ENCODE peak calls at places on chromosomes 13 and 19, in ten cellular contexts. One of them, this sample, is unnamed.

GRCh38 chr13:99314640-99315176 is 7.5 kb upstream of the GPR183 start:
- DNase-seq in lower leg skin: no peak
- DNase-seq in heart left ventricle: no peak
- DNase-seq in bronchial epithelial cell: no peak
- DNase-seq in suprapubic skin: no peak
- DNase-seq in choroid plexus epithelial cell: peak; percentile 83
- DNase-seq in neural progenitor cell: no peak
- DNase-seq in Peyer's patch: peak; percentile 70
- DNase-seq in mammary epithelial cell: no peak
- DNase-seq in HFFc6: peak; percentile 25
- DNase-seq in this sample: no peak

GRCh38 chr13:113203507-113204377 is 4.7 kb downstream of the PCID2 start:
- DNase-seq in suprapubic skin: no peak
- DNase-seq in choroid plexus epithelial cell: no peak
- DNase-seq in HFFc6: no peak
- DNase-seq in bronchial epithelial cell: no peak
- DNase-seq in heart left ventricle: peak; percentile 85
- DNase-seq in mammary epithelial cell: no peak
- DNase-seq in neural progenitor cell: no peak
- DNase-seq in Peyer's patch: no peak
- DNase-seq in lower leg skin: no peak
- DNase-seq in this sample: no peak

GRCh38 chr13:99353836-99354235 is 46.6 kb upstream of the GPR183 start:
- DNase-seq in bronchial epithelial cell: no peak
- DNase-seq in suprapubic skin: no peak
- DNase-seq in choroid plexus epithelial cell: peak; percentile 25
- DNase-seq in HFFc6: peak; percentile 46
- DNase-seq in mammary epithelial cell: no peak
- DNase-seq in heart left ventricle: no peak
- DNase-seq in neural progenitor cell: no peak
- DNase-seq in Peyer's patch: no peak
- DNase-seq in lower leg skin: peak; percentile 11
- DNase-seq in this sample: no peak

GRCh38 chr13:21123956-21124355 is 52.4 kb downstream of the SKA3 start:
- DNase-seq in mammary epithelial cell: no peak
- DNase-seq in bronchial epithelial cell: no peak
- DNase-seq in HFFc6: no peak
- DNase-seq in Peyer's patch: no peak
- DNase-seq in lower leg skin: no peak
- DNase-seq in neural progenitor cell: no peak
- DNase-seq in choroid plexus epithelial cell: no peak
- DNase-seq in heart left ventricle: no peak
- DNase-seq in suprapubic skin: peak; percentile 18
- DNase-seq in this sample: no peak

GRCh38 chr13:99656843-99657506 is 155.7 kb downstream of the TM9SF2 start:
- DNase-seq in choroid plexus epithelial cell: peak; percentile 22
- DNase-seq in lower leg skin: no peak
- DNase-seq in mammary epithelial cell: no peak
- DNase-seq in neural progenitor cell: peak; percentile 27
- DNase-seq in bronchial epithelial cell: no peak
- DNase-seq in suprapubic skin: no peak
- DNase-seq in HFFc6: no peak
- DNase-seq in Peyer's patch: no peak
- DNase-seq in heart left ventricle: no peak
- DNase-seq in this sample: no peak

GRCh38 chr13:100497394-100497793 is 91.2 kb downstream of the GGACT start:
- DNase-seq in lower leg skin: no peak
- DNase-seq in HFFc6: peak; percentile 12
- DNase-seq in Peyer's patch: no peak
- DNase-seq in neural progenitor cell: no peak
- DNase-seq in mammary epithelial cell: no peak
- DNase-seq in heart left ventricle: no peak
- DNase-seq in choroid plexus epithelial cell: peak; percentile 87
- DNase-seq in bronchial epithelial cell: peak; percentile 13
- DNase-seq in suprapubic skin: no peak
- DNase-seq in this sample: no peak

GRCh38 chr19:50556236-50557008 is 11.8 kb downstream of the LRRC4B start:
- DNase-seq in lower leg skin: peak; percentile 25
- DNase-seq in suprapubic skin: peak; percentile 75
- DNase-seq in neural progenitor cell: peak; percentile 95
- DNase-seq in choroid plexus epithelial cell: peak; percentile 67
- DNase-seq in Peyer's patch: peak; percentile 82
- DNase-seq in heart left ventricle: peak; percentile 87
- DNase-seq in mammary epithelial cell: peak; percentile 16
- DNase-seq in HFFc6: peak; percentile 55
- DNase-seq in bronchial epithelial cell: peak; percentile 3
- DNase-seq in this sample: peak; percentile 73

GRCh38 chr13:112248406-112248760 is 127.8 kb upstream of the SPACA7 start:
- DNase-seq in mammary epithelial cell: no peak
- DNase-seq in suprapubic skin: no peak
- DNase-seq in Peyer's patch: no peak
- DNase-seq in neural progenitor cell: no peak
- DNase-seq in bronchial epithelial cell: no peak
- DNase-seq in heart left ventricle: no peak
- DNase-seq in choroid plexus epithelial cell: no peak
- DNase-seq in HFFc6: no peak
- DNase-seq in lower leg skin: no peak
- DNase-seq in this sample: no peak

GRCh38 chr19:50501186-50501567 is 9.8 kb downstream of the JOSD2 start:
- DNase-seq in Peyer's patch: no peak
- DNase-seq in HFFc6: no peak
- DNase-seq in neural progenitor cell: no peak
- DNase-seq in mammary epithelial cell: no peak
- DNase-seq in lower leg skin: no peak
- DNase-seq in bronchial epithelial cell: no peak
- DNase-seq in heart left ventricle: peak; percentile 68
- DNase-seq in suprapubic skin: no peak
- DNase-seq in choroid plexus epithelial cell: no peak
- DNase-seq in this sample: no peak

GRCh38 chr19:56705939-56706338 is 34.4 kb upstream of the ZNF835 start:
- DNase-seq in HFFc6: no peak
- DNase-seq in suprapubic skin: no peak
- DNase-seq in mammary epithelial cell: no peak
- DNase-seq in neural progenitor cell: no peak
- DNase-seq in choroid plexus epithelial cell: no peak
- DNase-seq in Peyer's patch: no peak
- DNase-seq in bronchial epithelial cell: no peak
- DNase-seq in lower leg skin: no peak
- DNase-seq in heart left ventricle: no peak
- DNase-seq in this sample: no peak

GRCh38 chr13:112859817-112860190 is 109.2 kb upstream of the MCF2L start:
- DNase-seq in suprapubic skin: no peak
- DNase-seq in heart left ventricle: no peak
- DNase-seq in bronchial epithelial cell: peak; percentile 39
- DNase-seq in mammary epithelial cell: no peak
- DNase-seq in neural progenitor cell: no peak
- DNase-seq in HFFc6: no peak
- DNase-seq in lower leg skin: no peak
- DNase-seq in Peyer's patch: peak; percentile 70
- DNase-seq in choroid plexus epithelial cell: peak; percentile 70
- DNase-seq in this sample: no peak

GRCh38 chr13:42969558-42970172 is 22.4 kb downstream of the EPSTI1 start:
- DNase-seq in mammary epithelial cell: peak; percentile 40
- DNase-seq in HFFc6: peak; percentile 68
- DNase-seq in heart left ventricle: peak; percentile 86
- DNase-seq in choroid plexus epithelial cell: peak; percentile 87
- DNase-seq in lower leg skin: peak; percentile 64
- DNase-seq in Peyer's patch: peak; percentile 94
- DNase-seq in bronchial epithelial cell: peak; percentile 52
- DNase-seq in suprapubic skin: peak; percentile 86
- DNase-seq in neural progenitor cell: peak; percentile 89
- DNase-seq in this sample: peak; percentile 60

GRCh38 chr13:51834581-51835158 is 10.3 kb downstream of the TMEM272 start:
- DNase-seq in suprapubic skin: no peak
- DNase-seq in mammary epithelial cell: no peak
- DNase-seq in lower leg skin: no peak
- DNase-seq in heart left ventricle: no peak
- DNase-seq in bronchial epithelial cell: no peak
- DNase-seq in neural progenitor cell: peak; percentile 18
- DNase-seq in choroid plexus epithelial cell: no peak
- DNase-seq in HFFc6: no peak
- DNase-seq in Peyer's patch: no peak
- DNase-seq in this sample: no peak

GRCh38 chr13:40375522-40376171 is 290.8 kb downstream of the FOXO1 start:
- DNase-seq in heart left ventricle: peak; percentile 67
- DNase-seq in choroid plexus epithelial cell: no peak
- DNase-seq in Peyer's patch: no peak
- DNase-seq in mammary epithelial cell: no peak
- DNase-seq in neural progenitor cell: no peak
- DNase-seq in HFFc6: no peak
- DNase-seq in suprapubic skin: no peak
- DNase-seq in lower leg skin: no peak
- DNase-seq in bronchial epithelial cell: no peak
- DNase-seq in this sample: no peak

GRCh38 chr13:25930655-25931054 is 121.2 kb downstream of the SHISA2 start:
- DNase-seq in heart left ventricle: no peak
- DNase-seq in HFFc6: no peak
- DNase-seq in choroid plexus epithelial cell: no peak
- DNase-seq in Peyer's patch: no peak
- DNase-seq in lower leg skin: no peak
- DNase-seq in suprapubic skin: no peak
- DNase-seq in neural progenitor cell: peak; percentile 23
- DNase-seq in bronchial epithelial cell: no peak
- DNase-seq in mammary epithelial cell: no peak
- DNase-seq in this sample: no peak

GRCh38 chr19:36032251-36033104 is at the start of gene CLIP3:
- DNase-seq in neural progenitor cell: peak; percentile 91
- DNase-seq in HFFc6: peak; percentile 44
- DNase-seq in bronchial epithelial cell: no peak
- DNase-seq in lower leg skin: no peak
- DNase-seq in Peyer's patch: peak; percentile 57
- DNase-seq in suprapubic skin: peak; percentile 78
- DNase-seq in mammary epithelial cell: no peak
- DNase-seq in choroid plexus epithelial cell: peak; percentile 71
- DNase-seq in heart left ventricle: peak; percentile 72
- DNase-seq in this sample: no peak

GRCh38 chr19:42553292-42554045 is 25.2 kb upstream of the CEACAM1 start:
- DNase-seq in lower leg skin: no peak
- DNase-seq in suprapubic skin: no peak
- DNase-seq in mammary epithelial cell: peak; percentile 73
- DNase-seq in bronchial epithelial cell: peak; percentile 20
- DNase-seq in choroid plexus epithelial cell: peak; percentile 93
- DNase-seq in Peyer's patch: no peak
- DNase-seq in neural progenitor cell: no peak
- DNase-seq in HFFc6: peak; percentile 79
- DNase-seq in heart left ventricle: peak; percentile 60
- DNase-seq in this sample: no peak

GRCh38 chr19:57099199-57099661 is 20.6 kb upstream of the USP29 start:
- DNase-seq in choroid plexus epithelial cell: peak; percentile 50
- DNase-seq in lower leg skin: no peak
- DNase-seq in Peyer's patch: peak; percentile 57
- DNase-seq in HFFc6: peak; percentile 56
- DNase-seq in mammary epithelial cell: peak; percentile 34
- DNase-seq in neural progenitor cell: peak; percentile 55
- DNase-seq in suprapubic skin: no peak
- DNase-seq in bronchial epithelial cell: peak; percentile 7
- DNase-seq in heart left ventricle: peak; percentile 67
- DNase-seq in this sample: peak; percentile 60

GRCh38 chr19:18488403-18488723 is 33.5 kb downstream of the ELL start:
- DNase-seq in heart left ventricle: no peak
- DNase-seq in Peyer's patch: no peak
- DNase-seq in HFFc6: no peak
- DNase-seq in lower leg skin: no peak
- DNase-seq in suprapubic skin: no peak
- DNase-seq in mammary epithelial cell: peak; percentile 35
- DNase-seq in bronchial epithelial cell: no peak
- DNase-seq in neural progenitor cell: no peak
- DNase-seq in choroid plexus epithelial cell: no peak
- DNase-seq in this sample: no peak
- TF ChIP-seq CTCF in heart left ventricle: peak; percentile 32
- TF ChIP-seq CTCF in Peyer's patch: no peak
- TF ChIP-seq CTCF in HFFc6: peak; percentile 61
- TF ChIP-seq CTCF in lower leg skin: no peak
- TF ChIP-seq CTCF in suprapubic skin: no peak
- TF ChIP-seq CTCF in mammary epithelial cell: peak; percentile 56
- TF ChIP-seq CTCF in bronchial epithelial cell: peak; percentile 48
- TF ChIP-seq CTCF in neural progenitor cell: no peak
- TF ChIP-seq CTCF in choroid plexus epithelial cell: peak; percentile 21
- TF ChIP-seq CTCF in this sample: no peak

DNA sequence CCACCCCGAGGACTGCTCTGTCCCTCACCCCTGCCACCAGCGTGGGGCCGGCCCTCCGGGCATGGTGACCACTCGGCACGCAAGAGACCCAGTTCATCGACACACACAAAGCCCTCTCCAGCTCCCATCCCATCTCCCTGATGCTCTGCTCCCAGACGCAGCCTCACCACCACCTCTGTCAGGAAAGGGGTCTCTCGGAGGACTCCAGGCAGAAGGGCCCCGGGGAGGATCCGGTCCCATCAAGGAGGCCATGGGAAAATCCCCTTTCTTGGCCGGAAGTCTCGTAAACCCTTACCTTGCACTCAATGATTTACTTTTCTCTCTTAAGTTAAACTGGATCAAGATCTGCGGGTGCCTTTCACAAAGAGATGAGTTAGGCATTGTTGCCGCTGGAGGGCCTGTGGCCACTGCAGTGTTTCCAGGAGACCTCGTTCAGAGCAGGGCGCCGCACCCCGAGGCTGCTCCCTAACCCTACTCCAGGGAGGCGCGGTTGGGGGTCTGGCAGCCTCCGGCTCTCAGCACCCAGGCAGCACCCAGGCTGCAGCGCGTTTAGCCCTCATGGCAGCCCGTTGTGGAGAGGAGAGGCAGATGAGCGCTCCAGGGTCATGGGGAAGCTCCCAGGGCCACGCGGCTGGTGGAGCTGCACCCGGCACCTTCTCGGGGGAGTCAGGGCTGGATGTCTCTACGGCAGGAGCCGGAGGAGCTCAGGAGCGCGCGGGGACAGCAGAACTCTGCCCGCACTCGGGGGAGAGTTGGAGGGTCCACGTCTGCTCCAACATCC is 31.0 kb downstream of the C2CD4C start:
- DNase-seq in HFFc6: no peak
- DNase-seq in mammary epithelial cell: peak; percentile 6
- DNase-seq in heart left ventricle: no peak
- DNase-seq in Peyer's patch: no peak
- DNase-seq in suprapubic skin: no peak
- DNase-seq in bronchial epithelial cell: peak; percentile 22
- DNase-seq in lower leg skin: no peak
- DNase-seq in choroid plexus epithelial cell: no peak
- DNase-seq in neural progenitor cell: no peak
- DNase-seq in this sample: no peak
- TF ChIP-seq CTCF in HFFc6: peak; percentile 23
- TF ChIP-seq CTCF in mammary epithelial cell: no peak
- TF ChIP-seq CTCF in heart left ventricle: no peak
- TF ChIP-seq CTCF in Peyer's patch: no peak
- TF ChIP-seq CTCF in suprapubic skin: no peak
- TF ChIP-seq CTCF in bronchial epithelial cell: no peak
- TF ChIP-seq CTCF in lower leg skin: no peak
- TF ChIP-seq CTCF in choroid plexus epithelial cell: peak; percentile 6
- TF ChIP-seq CTCF in neural progenitor cell: no peak
- TF ChIP-seq CTCF in this sample: no peak

GRCh38 chr19:58400916-58401824 is 5.7 kb downstream of the RNF225 start:
- DNase-seq in choroid plexus epithelial cell: peak; percentile 100
- DNase-seq in HFFc6: peak; percentile 99
- DNase-seq in bronchial epithelial cell: peak; percentile 98
- DNase-seq in Peyer's patch: peak; percentile 100
- DNase-seq in mammary epithelial cell: peak; percentile 100
- DNase-seq in lower leg skin: peak; percentile 100
- DNase-seq in neural progenitor cell: peak; percentile 100
- DNase-seq in suprapubic skin: peak; percentile 100
- DNase-seq in heart left ventricle: peak; percentile 100
- DNase-seq in this sample: peak; percentile 100
- TF ChIP-seq CTCF in choroid plexus epithelial cell: peak; percentile 10
- TF ChIP-seq CTCF in HFFc6: no peak
- TF ChIP-seq CTCF in bronchial epithelial cell: peak; percentile 16
- TF ChIP-seq CTCF in Peyer's patch: no peak
- TF ChIP-seq CTCF in mammary epithelial cell: peak; percentile 7
- TF ChIP-seq CTCF in lower leg skin: no peak
- TF ChIP-seq CTCF in neural progenitor cell: no peak
- TF ChIP-seq CTCF in suprapubic skin: no peak
- TF ChIP-seq CTCF in heart left ventricle: peak; percentile 29
- TF ChIP-seq CTCF in this sample: no peak

GRCh38 chr13:38900188-38900587 is 90.4 kb downstream of the STOML3 start:
- DNase-seq in heart left ventricle: no peak
- DNase-seq in suprapubic skin: no peak
- DNase-seq in lower leg skin: no peak
- DNase-seq in choroid plexus epithelial cell: peak; percentile 13
- DNase-seq in bronchial epithelial cell: no peak
- DNase-seq in HFFc6: no peak
- DNase-seq in mammary epithelial cell: no peak
- DNase-seq in neural progenitor cell: peak; percentile 58
- DNase-seq in Peyer's patch: no peak
- DNase-seq in this sample: no peak
- TF ChIP-seq CTCF in heart left ventricle: no peak
- TF ChIP-seq CTCF in suprapubic skin: no peak
- TF ChIP-seq CTCF in lower leg skin: no peak
- TF ChIP-seq CTCF in choroid plexus epithelial cell: peak; percentile 50
- TF ChIP-seq CTCF in bronchial epithelial cell: no peak
- TF ChIP-seq CTCF in HFFc6: no peak
- TF ChIP-seq CTCF in mammary epithelial cell: no peak
- TF ChIP-seq CTCF in neural progenitor cell: peak; percentile 54
- TF ChIP-seq CTCF in Peyer's patch: no peak
- TF ChIP-seq CTCF in this sample: no peak

This sample was measured in omental fat pad.